ENCODE peak calls at places on chromosome 7, in five cellular contexts. J is choroid plexus epithelial cell; V is lower leg skin; T is mucosa of descending colon; I is stimulated activated naive CD8-positive, alpha-beta T cell treated with anti-CD3 and anti-CD28 coated beads, Interleukin-15, amount 100 ng/mL, for 72 hours. S is an unnamed sample.

GRCh38 chr7:84372155-84372621 is 177.6 kb upstream of the SEMA3A start:
- DNase-seq in J (peak), V (no peak), T (no peak), I (no peak), S (no peak)

GRCh38 chr7:77351539-77352004 is 64.6 kb downstream of the GSAP start:
- DNase-seq in J (peak), V (no peak), T (no peak), I (peak), S (peak)

GRCh38 chr7:120805636-120806388 is 52.1 kb downstream of the TSPAN12 start:
- DNase-seq in J (peak), V (peak), T (no peak), I (peak), S (no peak)

GRCh38 chr7:105196473-105196872 is 182.5 kb downstream of the KMT2E start:
- DNase-seq in J (peak), V (no peak), T (no peak), I (no peak), S (no peak)

GRCh38 chr7:16918288-16918895 is 36.6 kb upstream of the AGR3 start:
- DNase-seq in J (peak), V (no peak), T (no peak), I (no peak), S (no peak)

GRCh38 chr7:129896568-129897382 is 56.0 kb downstream of the UBE2H start:
- DNase-seq in J (no peak), V (no peak), T (no peak), I (no peak), S (no peak)

GRCh38 chr7:158606671-158607424 is 19.2 kb upstream of the PTPRN2 start:
- DNase-seq in J (no peak), V (no peak), T (no peak), I (no peak), S (no peak)

GRCh38 chr7:156975620-156976019 is 26.1 kb downstream of the NOM1 start:
- DNase-seq in J (no peak), V (no peak), T (no peak), I (no peak), S (no peak)

GRCh38 chr7:28564755-28565374 is 152.5 kb downstream of the CREB5 start:
- DNase-seq in J (no peak), V (no peak), T (no peak), I (no peak), S (no peak)

GRCh38 chr7:43878867-43879266 is 9.6 kb upstream of the MRPS24 start:
- DNase-seq in J (peak), V (no peak), T (no peak), I (no peak), S (no peak)

GRCh38 chr7:90766814-90767564 is 170.9 kb downstream of the CDK14 start:
- DNase-seq in J (peak), V (no peak), T (no peak), I (no peak), S (no peak)

GRCh38 chr7:44639701-44640321 is 33.4 kb downstream of the OGDH start:
- DNase-seq in J (peak), V (peak), T (peak), I (no peak), S (no peak)

GRCh38 chr7:42237162-42237821 is at the start of gene GLI3:
- DNase-seq in J (peak), V (peak), T (peak), I (peak), S (no peak)

GRCh38 chr7:76020031-76020714 is 25.8 kb upstream of the TMEM120A start:
- DNase-seq in J (peak), V (peak), T (peak), I (peak), S (peak)

GRCh38 chr7:87645446-87645845 is 17.2 kb downstream of the RUNDC3B start:
- DNase-seq in J (no peak), V (no peak), T (no peak), I (no peak), S (no peak)

GRCh38 chr7:28104811-28105210 is 75.8 kb downstream of the JAZF1 start:
- DNase-seq in J (peak), V (no peak), T (no peak), I (no peak), S (no peak)

GRCh38 chr7:32163141-32163806 is 93.1 kb upstream of the PDE1C start:
- DNase-seq in J (peak), V (peak), T (peak), I (no peak), S (no peak)

GRCh38 chr7:53340220-53340619 is 304.8 kb downstream of the POM121L12 start:
- DNase-seq in J (no peak), V (no peak), T (no peak), I (no peak), S (no peak)

GRCh38 chr7:623464-623863 is 103.0 kb upstream of the DNAAF5 start:
- DNase-seq in J (no peak), V (no peak), T (peak), I (no peak), S (no peak)

GRCh38 chr7:64359543-64359942 is 45.8 kb downstream of the ZNF736 start:
- DNase-seq in J (no peak), V (no peak), T (no peak), I (no peak), S (no peak)

GRCh38 chr7:37336259-37336658 is 112.4 kb downstream of the ELMO1 start:
- DNase-seq in J (no peak), V (no peak), T (no peak), I (peak), S (no peak)

GRCh38 chr7:1122832-1123501 is 35.1 kb downstream of the GPER1 start:
- DNase-seq in J (no peak), V (no peak), T (no peak), I (no peak), S (no peak)

GRCh38 chr7:30907527-30908267 is 4.0 kb upstream of the AQP1 start:
- DNase-seq in J (no peak), V (no peak), T (no peak), I (no peak), S (no peak)

GRCh38 chr7:30863694-30864011 is 48.0 kb upstream of the AQP1 start:
- DNase-seq in J (peak), V (no peak), T (no peak), I (no peak), S (no peak)

GRCh38 chr7:494261-494687 is 25.4 kb downstream of the PDGFA start:
- DNase-seq in J (no peak), V (no peak), T (peak), I (no peak), S (no peak)

S was measured in activated effector memory CD4-positive, alpha-beta T cell treated with Interleukin-2 at 50 U/mL for 16 hours.